ENCODE peak calls at places on chromosomes 3 and 15, in five cellular contexts. One of them, this sample, is unnamed.

GRCh38 chr15:78311292-78311691 is 11.9 kb upstream of the SKIC8 start:
- DNase-seq in BE2C: no peak
- DNase-seq in CD4-positive, alpha-beta T cell: no peak
- DNase-seq in brain microvascular endothelial cell: no peak
- DNase-seq in type B pancreatic cell: no peak
- DNase-seq in this sample: no peak

GRCh38 chr15:77033729-77034619 is 36.9 kb downstream of the TSPAN3 start:
- DNase-seq in BE2C: no peak
- DNase-seq in CD4-positive, alpha-beta T cell: no peak
- DNase-seq in brain microvascular endothelial cell: no peak
- DNase-seq in type B pancreatic cell: peak; percentile 66
- DNase-seq in this sample: no peak

GRCh38 chr3:191220908-191221307 is 21.9 kb downstream of the OSTN start:
- DNase-seq in BE2C: no peak
- DNase-seq in CD4-positive, alpha-beta T cell: no peak
- DNase-seq in brain microvascular endothelial cell: no peak
- DNase-seq in type B pancreatic cell: no peak
- DNase-seq in this sample: no peak

GRCh38 chr3:158471639-158472294 is 99.2 kb upstream of the MLF1 start:
- DNase-seq in BE2C: no peak
- DNase-seq in CD4-positive, alpha-beta T cell: no peak
- DNase-seq in brain microvascular endothelial cell: peak; percentile 26
- DNase-seq in type B pancreatic cell: no peak
- DNase-seq in this sample: peak; percentile 91

GRCh38 chr3:149466192-149466591 is 8.3 kb upstream of the TM4SF4 start:
- DNase-seq in BE2C: no peak
- DNase-seq in CD4-positive, alpha-beta T cell: no peak
- DNase-seq in brain microvascular endothelial cell: peak; percentile 84
- DNase-seq in type B pancreatic cell: no peak
- DNase-seq in this sample: peak; percentile 78

GRCh38 chr3:49930922-49931321 is 1.3 kb upstream of the MON1A start:
- DNase-seq in BE2C: peak; percentile 49
- DNase-seq in CD4-positive, alpha-beta T cell: no peak
- DNase-seq in brain microvascular endothelial cell: no peak
- DNase-seq in type B pancreatic cell: no peak
- DNase-seq in this sample: no peak

GRCh38 chr3:146071636-146072035 is 89.3 kb downstream of the PLOD2 start:
- DNase-seq in BE2C: no peak
- DNase-seq in CD4-positive, alpha-beta T cell: no peak
- DNase-seq in brain microvascular endothelial cell: no peak
- DNase-seq in type B pancreatic cell: no peak
- DNase-seq in this sample: no peak

GRCh38 chr3:54356299-54357037 is 234.1 kb downstream of the CACNA2D3 start:
- DNase-seq in BE2C: no peak
- DNase-seq in CD4-positive, alpha-beta T cell: no peak
- DNase-seq in brain microvascular endothelial cell: no peak
- DNase-seq in type B pancreatic cell: no peak
- DNase-seq in this sample: no peak

GRCh38 chr15:73002509-73002908 is 49.8 kb upstream of the NEO1 start:
- DNase-seq in BE2C: no peak
- DNase-seq in CD4-positive, alpha-beta T cell: no peak
- DNase-seq in brain microvascular endothelial cell: peak; percentile 56
- DNase-seq in type B pancreatic cell: no peak
- DNase-seq in this sample: peak; percentile 75

GRCh38 chr15:63083046-63083445 is 38.6 kb upstream of the LACTB start:
- DNase-seq in BE2C: peak; percentile 36
- DNase-seq in CD4-positive, alpha-beta T cell: no peak
- DNase-seq in brain microvascular endothelial cell: no peak
- DNase-seq in type B pancreatic cell: no peak
- DNase-seq in this sample: no peak

GRCh38 chr3:149620291-149621020 is 37.4 kb downstream of the WWTR1 start:
- DNase-seq in BE2C: no peak
- DNase-seq in CD4-positive, alpha-beta T cell: no peak
- DNase-seq in brain microvascular endothelial cell: peak; percentile 88
- DNase-seq in type B pancreatic cell: no peak
- DNase-seq in this sample: peak; percentile 79

GRCh38 chr3:183688869-183689268 is 8.7 kb upstream of the YEATS2 start:
- DNase-seq in BE2C: no peak
- DNase-seq in CD4-positive, alpha-beta T cell: no peak
- DNase-seq in brain microvascular endothelial cell: no peak
- DNase-seq in type B pancreatic cell: no peak
- DNase-seq in this sample: no peak

GRCh38 chr15:55247766-55248427 is 41.7 kb downstream of the RAB27A start:
- DNase-seq in BE2C: no peak
- DNase-seq in CD4-positive, alpha-beta T cell: no peak
- DNase-seq in brain microvascular endothelial cell: no peak
- DNase-seq in type B pancreatic cell: no peak
- DNase-seq in this sample: no peak

GRCh38 chr15:58457466-58457965 is 25.7 kb downstream of the LIPC start:
- DNase-seq in BE2C: no peak
- DNase-seq in CD4-positive, alpha-beta T cell: no peak
- DNase-seq in brain microvascular endothelial cell: peak; percentile 74
- DNase-seq in type B pancreatic cell: no peak
- DNase-seq in this sample: peak; percentile 86

GRCh38 chr3:119098006-119098405 is 48.0 kb upstream of the TEX55 start:
- DNase-seq in BE2C: no peak
- DNase-seq in CD4-positive, alpha-beta T cell: no peak
- DNase-seq in brain microvascular endothelial cell: no peak
- DNase-seq in type B pancreatic cell: no peak
- DNase-seq in this sample: no peak

GRCh38 chr3:69051796-69052566 is at the start of gene TMF1:
- DNase-seq in BE2C: peak; percentile 98
- DNase-seq in CD4-positive, alpha-beta T cell: peak; percentile 96
- DNase-seq in brain microvascular endothelial cell: peak; percentile 99
- DNase-seq in type B pancreatic cell: peak; percentile 98
- DNase-seq in this sample: peak; percentile 99

GRCh38 chr3:129022114-129022994 is 21.2 kb downstream of the EFCC1 start:
- DNase-seq in BE2C: no peak
- DNase-seq in CD4-positive, alpha-beta T cell: no peak
- DNase-seq in brain microvascular endothelial cell: no peak
- DNase-seq in type B pancreatic cell: no peak
- DNase-seq in this sample: no peak

GRCh38 chr3:119883461-119884160 is 101.7 kb downstream of the NR1I2 start:
- DNase-seq in BE2C: no peak
- DNase-seq in CD4-positive, alpha-beta T cell: no peak
- DNase-seq in brain microvascular endothelial cell: no peak
- DNase-seq in type B pancreatic cell: no peak
- DNase-seq in this sample: no peak

GRCh38 chr15:81091889-81092558 is 42.0 kb upstream of the CFAP161 start:
- DNase-seq in BE2C: no peak
- DNase-seq in CD4-positive, alpha-beta T cell: no peak
- DNase-seq in brain microvascular endothelial cell: peak; percentile 92
- DNase-seq in type B pancreatic cell: no peak
- DNase-seq in this sample: peak; percentile 95

GRCh38 chr3:47022540-47023161 is 43.2 kb downstream of the NBEAL2 start:
- DNase-seq in BE2C: no peak
- DNase-seq in CD4-positive, alpha-beta T cell: no peak
- DNase-seq in brain microvascular endothelial cell: no peak
- DNase-seq in type B pancreatic cell: no peak
- DNase-seq in this sample: no peak

GRCh38 chr3:62926494-62926893 is 51.3 kb upstream of the CADPS start:
- DNase-seq in BE2C: no peak
- DNase-seq in CD4-positive, alpha-beta T cell: no peak
- DNase-seq in brain microvascular endothelial cell: no peak
- DNase-seq in type B pancreatic cell: no peak
- DNase-seq in this sample: no peak

GRCh38 chr15:68017221-68017620 is 36.9 kb upstream of the PIAS1 start:
- DNase-seq in BE2C: no peak
- DNase-seq in CD4-positive, alpha-beta T cell: no peak
- DNase-seq in brain microvascular endothelial cell: no peak
- DNase-seq in type B pancreatic cell: no peak
- DNase-seq in this sample: no peak

GRCh38 chr3:169454823-169455222 is 208.7 kb downstream of the MECOM start:
- DNase-seq in BE2C: no peak
- DNase-seq in CD4-positive, alpha-beta T cell: no peak
- DNase-seq in brain microvascular endothelial cell: peak; percentile 16
- DNase-seq in type B pancreatic cell: no peak
- DNase-seq in this sample: peak; percentile 38

GRCh38 chr15:58440181-58440910 is 8.6 kb downstream of the LIPC start:
- DNase-seq in BE2C: no peak
- DNase-seq in CD4-positive, alpha-beta T cell: no peak
- DNase-seq in brain microvascular endothelial cell: peak; percentile 45
- DNase-seq in type B pancreatic cell: no peak
- DNase-seq in this sample: peak; percentile 41

GRCh38 chr3:142087676-142088075 is 61.7 kb downstream of the TFDP2 start:
- DNase-seq in BE2C: no peak
- DNase-seq in CD4-positive, alpha-beta T cell: no peak
- DNase-seq in brain microvascular endothelial cell: peak; percentile 21
- DNase-seq in type B pancreatic cell: no peak
- DNase-seq in this sample: peak; percentile 86

GRCh38 chr15:89693696-89694095 is 3.1 kb downstream of the WDR93 start:
- DNase-seq in BE2C: no peak
- DNase-seq in CD4-positive, alpha-beta T cell: no peak
- DNase-seq in brain microvascular endothelial cell: no peak
- DNase-seq in type B pancreatic cell: no peak
- DNase-seq in this sample: peak; percentile 15

GRCh38 chr3:187519428-187519890 is 150.7 kb downstream of the SST start:
- DNase-seq in BE2C: no peak
- DNase-seq in CD4-positive, alpha-beta T cell: no peak
- DNase-seq in brain microvascular endothelial cell: no peak
- DNase-seq in type B pancreatic cell: no peak
- DNase-seq in this sample: peak; percentile 60

GRCh38 chr15:94036156-94036555 is 195.2 kb upstream of the MCTP2 start:
- DNase-seq in BE2C: no peak
- DNase-seq in CD4-positive, alpha-beta T cell: no peak
- DNase-seq in brain microvascular endothelial cell: no peak
- DNase-seq in type B pancreatic cell: no peak
- DNase-seq in this sample: peak; percentile 28

GRCh38 chr15:78082106-78082742 is 4.7 kb upstream of the TBC1D2B start:
- DNase-seq in BE2C: no peak
- DNase-seq in CD4-positive, alpha-beta T cell: no peak
- DNase-seq in brain microvascular endothelial cell: no peak
- DNase-seq in type B pancreatic cell: no peak
- DNase-seq in this sample: no peak

GRCh38 chr3:148307443-148307843 is 390.3 kb upstream of the AGTR1 start:
- DNase-seq in BE2C: no peak
- DNase-seq in CD4-positive, alpha-beta T cell: no peak
- DNase-seq in brain microvascular endothelial cell: no peak
- DNase-seq in type B pancreatic cell: no peak
- DNase-seq in this sample: no peak

DNA sequence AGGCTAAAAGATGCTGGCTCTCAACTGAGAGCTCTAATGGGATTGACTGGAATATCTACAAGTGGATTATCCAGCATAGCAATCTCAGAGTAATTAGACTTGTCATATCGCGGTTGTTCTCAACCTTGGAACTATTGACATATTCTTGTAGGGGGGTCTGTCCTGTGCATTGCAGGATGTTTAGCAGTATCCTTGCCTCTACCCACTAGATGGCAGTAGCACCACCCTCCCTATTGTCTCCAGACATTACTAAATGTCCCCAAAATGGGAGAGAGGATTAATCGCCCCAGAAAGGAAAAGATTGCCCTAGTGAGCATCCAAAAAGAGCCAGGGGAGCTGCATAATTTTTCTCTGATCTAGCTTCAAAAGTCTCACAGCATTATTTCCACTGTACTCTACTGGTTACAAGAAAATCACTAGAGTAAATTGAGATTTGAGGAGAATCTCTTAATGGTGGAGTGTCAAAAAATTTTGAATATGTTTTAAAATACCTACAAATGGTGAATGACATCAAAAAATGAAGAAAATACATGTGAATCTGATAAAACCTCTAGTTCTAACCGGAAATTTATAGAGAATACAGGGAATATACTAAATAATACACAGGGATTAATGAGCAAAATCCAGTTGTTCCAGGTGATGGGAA is 388.2 kb upstream of the AGTR1 start:
- DNase-seq in BE2C: peak; percentile 54
- DNase-seq in CD4-positive, alpha-beta T cell: no peak
- DNase-seq in brain microvascular endothelial cell: peak; percentile 55
- DNase-seq in type B pancreatic cell: no peak
- DNase-seq in this sample: peak; percentile 46
- TF ChIP-seq CTCF in BE2C: peak; percentile 90
- TF ChIP-seq CTCF in CD4-positive, alpha-beta T cell: no peak
- TF ChIP-seq CTCF in brain microvascular endothelial cell: peak; percentile 85
- TF ChIP-seq CTCF in type B pancreatic cell: peak; percentile 74
- TF ChIP-seq CTCF in this sample: peak; percentile 88

DNA sequence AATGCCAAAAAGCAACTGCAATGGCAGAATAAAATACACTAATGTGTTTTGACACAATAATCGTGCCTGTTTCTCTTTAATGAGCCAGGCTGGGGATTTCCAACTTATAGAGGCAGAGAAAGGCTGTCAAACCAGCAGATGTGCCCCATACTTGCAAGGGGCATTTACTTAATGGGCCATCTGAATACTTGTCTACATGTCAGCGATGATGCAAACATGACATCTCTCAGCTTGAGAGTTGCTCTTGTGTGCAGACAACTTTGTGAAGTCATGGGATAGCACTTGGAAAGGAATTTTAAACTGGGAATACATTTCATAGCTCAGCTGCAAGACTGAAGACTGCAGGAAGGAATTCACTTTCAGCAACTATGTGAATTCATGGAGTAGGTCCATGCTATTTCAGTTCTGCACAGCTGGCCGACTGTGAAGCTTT is 127.4 kb upstream of the ADAMTS9 start:
- DNase-seq in BE2C: peak; percentile 15
- DNase-seq in CD4-positive, alpha-beta T cell: no peak
- DNase-seq in brain microvascular endothelial cell: peak; percentile 5
- DNase-seq in type B pancreatic cell: no peak
- DNase-seq in this sample: no peak
- TF ChIP-seq CTCF in BE2C: no peak
- TF ChIP-seq CTCF in CD4-positive, alpha-beta T cell: no peak
- TF ChIP-seq CTCF in brain microvascular endothelial cell: no peak
- TF ChIP-seq CTCF in type B pancreatic cell: no peak
- TF ChIP-seq CTCF in this sample: no peak

GRCh38 chr3:112730210-112730609 is 89.3 kb upstream of the CCDC80 start:
- DNase-seq in BE2C: no peak
- DNase-seq in CD4-positive, alpha-beta T cell: no peak
- DNase-seq in brain microvascular endothelial cell: no peak
- DNase-seq in type B pancreatic cell: no peak
- DNase-seq in this sample: no peak
- TF ChIP-seq CTCF in BE2C: no peak
- TF ChIP-seq CTCF in CD4-positive, alpha-beta T cell: no peak
- TF ChIP-seq CTCF in brain microvascular endothelial cell: no peak
- TF ChIP-seq CTCF in type B pancreatic cell: no peak
- TF ChIP-seq CTCF in this sample: peak; percentile 54

DNA sequence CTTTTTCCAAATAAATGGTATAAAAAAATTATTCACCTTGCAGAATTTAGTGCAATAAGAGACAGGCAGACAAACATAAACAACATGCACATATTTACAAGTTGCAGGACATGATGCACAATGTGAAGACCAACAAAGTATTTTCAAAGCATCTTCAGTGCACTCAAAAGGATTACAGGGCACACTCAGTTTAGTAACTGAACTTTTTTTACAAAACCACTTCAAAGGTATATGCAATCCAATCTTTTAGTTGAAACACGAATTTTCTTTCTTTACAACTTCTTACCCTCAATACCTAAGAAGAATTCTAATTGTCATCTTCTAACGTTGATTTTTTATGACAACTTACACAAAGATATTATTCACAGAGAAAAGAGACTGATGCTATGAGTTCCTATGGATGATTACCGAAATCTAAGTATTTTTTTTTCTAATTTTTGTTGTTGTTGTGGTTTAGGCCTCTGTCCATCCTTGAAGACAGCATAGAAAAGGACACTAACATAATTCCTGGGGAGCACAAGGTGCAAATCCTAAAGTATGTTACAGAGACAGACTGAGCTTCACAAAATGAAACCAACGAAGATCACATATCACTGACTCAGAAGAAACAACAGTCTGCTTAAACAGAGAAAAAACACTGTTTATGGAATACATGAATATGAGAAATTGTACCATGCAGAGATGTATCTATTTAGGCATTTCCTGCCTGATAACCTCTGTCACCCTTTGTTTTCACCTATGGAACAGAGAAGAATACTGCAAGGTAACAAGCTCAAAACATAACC is 50.3 kb downstream of the ZMAT3 start:
- DNase-seq in BE2C: no peak
- DNase-seq in CD4-positive, alpha-beta T cell: no peak
- DNase-seq in brain microvascular endothelial cell: no peak
- DNase-seq in type B pancreatic cell: no peak
- DNase-seq in this sample: no peak
- TF ChIP-seq CTCF in BE2C: no peak
- TF ChIP-seq CTCF in CD4-positive, alpha-beta T cell: no peak
- TF ChIP-seq CTCF in brain microvascular endothelial cell: no peak
- TF ChIP-seq CTCF in type B pancreatic cell: no peak
- TF ChIP-seq CTCF in this sample: no peak

This sample was measured in HFFc6.